ENCODE peak calls at places on chromosome 6, in five cellular contexts. N is AG04450; C is DMS153; D is aorta; B is CD8-positive, alpha-beta memory T cell. P is an unnamed sample.

GRCh38 chr6:106886444-106886843 is 88.1 kb downstream of the CD24 start:
- DNase-seq in N (no peak), C (no peak), D (no peak), B (no peak), P (no peak)

GRCh38 chr6:143802833-143803565 is 40.1 kb upstream of the LTV1 start:
- DNase-seq in D (no peak), B (no peak), C (no peak), N (peak), P (no peak)

GRCh38 chr6:106324726-106325335 is 729 bp downstream of the ATG5 start:
- DNase-seq in D (no peak), N (no peak), B (no peak), C (no peak), P (no peak)

GRCh38 chr6:20483902-20484497 is 50.3 kb upstream of the CDKAL1 start:
- DNase-seq in N (no peak), D (no peak), C (no peak), B (no peak), P (no peak)

GRCh38 chr6:111527367-111527766 is 44.3 kb upstream of the REV3L start:
- DNase-seq in B (no peak), N (no peak), D (no peak), C (no peak), P (no peak)

GRCh38 chr6:76351275-76351674 is 278.8 kb upstream of the IMPG1 start:
- DNase-seq in N (no peak), D (no peak), B (no peak), C (peak), P (no peak)

GRCh38 chr6:2346078-2346477 is 100.7 kb upstream of the GMDS start:
- DNase-seq in C (no peak), B (no peak), N (no peak), D (no peak), P (no peak)

GRCh38 chr6:83711958-83712357 is 3.1 kb upstream of the SNAP91 start:
- DNase-seq in D (no peak), B (no peak), C (no peak), N (no peak), P (no peak)

GRCh38 chr6:106572436-106572835 is 56.9 kb downstream of the RTN4IP1 start:
- DNase-seq in D (no peak), B (no peak), N (no peak), C (no peak), P (no peak)

GRCh38 chr6:33993653-33994052 is 152.2 kb downstream of the GRM4 start:
- DNase-seq in N (no peak), D (no peak), B (no peak), C (no peak), P (no peak)

GRCh38 chr6:25138024-25138696 is 141.0 kb upstream of the CARMIL1 start:
- DNase-seq in B (peak), N (peak), C (peak), D (peak), P (peak)

GRCh38 chr6:111784423-111784822 is 88.8 kb downstream of the FYN start:
- DNase-seq in D (no peak), B (no peak), N (no peak), C (no peak), P (no peak)

GRCh38 chr6:117483645-117484016 is 1.2 kb downstream of the DCBLD1 start:
- DNase-seq in D (no peak), N (no peak), C (no peak), B (no peak), P (no peak)

GRCh38 chr6:105322499-105323231 is 80.2 kb downstream of the PREP start:
- DNase-seq in B (no peak), D (no peak), C (no peak), N (no peak), P (no peak)

GRCh38 chr6:74167506-74167905 is 471.5 kb downstream of the CD109 start:
- DNase-seq in C (no peak), N (no peak), D (no peak), B (no peak), P (peak)

P was measured in fibroblast of the conjunctiva.